ENCODE peak calls at places on chromosomes 16 and 17, in six cellular contexts. One of them, this sample, is unnamed.

GRCh38 chr17:62075308-62075815 is 10.3 kb upstream of the MED13 start:
- DNase-seq in neuronal stem cell: no peak
- DNase-seq in IMR-90: peak; percentile 62
- DNase-seq in H9: no peak
- DNase-seq in H1: no peak
- DNase-seq in mesenchymal stem cell: peak; percentile 12
- DNase-seq in this sample: peak; percentile 74

GRCh38 chr17:48655913-48656312 is 29.8 kb upstream of the HOXB9 start:
- DNase-seq in neuronal stem cell: no peak
- DNase-seq in IMR-90: no peak
- DNase-seq in mesenchymal stem cell: no peak
- DNase-seq in H9: no peak
- DNase-seq in H1: no peak
- DNase-seq in this sample: no peak

GRCh38 chr17:44655983-44656700 is at the start of gene MEIOC:
- DNase-seq in H9: peak; percentile 98
- DNase-seq in IMR-90: peak; percentile 6
- DNase-seq in mesenchymal stem cell: no peak
- DNase-seq in H1: peak; percentile 61
- DNase-seq in neuronal stem cell: peak; percentile 33
- DNase-seq in this sample: peak; percentile 71

GRCh38 chr16:86970726-86971125 is 346.5 kb downstream of the C16orf95 start:
- DNase-seq in neuronal stem cell: no peak
- DNase-seq in IMR-90: no peak
- DNase-seq in H9: no peak
- DNase-seq in H1: no peak
- DNase-seq in mesenchymal stem cell: no peak
- DNase-seq in this sample: no peak

GRCh38 chr17:50683434-50684287 is 24.1 kb downstream of the ANKRD40 start:
- DNase-seq in mesenchymal stem cell: no peak
- DNase-seq in IMR-90: no peak
- DNase-seq in neuronal stem cell: no peak
- DNase-seq in H9: no peak
- DNase-seq in H1: no peak
- DNase-seq in this sample: no peak

GRCh38 chr17:19996502-19996901 is 12.7 kb upstream of the SPECC1 start:
- DNase-seq in mesenchymal stem cell: no peak
- DNase-seq in neuronal stem cell: no peak
- DNase-seq in IMR-90: no peak
- DNase-seq in H9: peak; percentile 65
- DNase-seq in H1: no peak
- DNase-seq in this sample: no peak

GRCh38 chr16:30738984-30739951 is 9.0 kb upstream of the PHKG2 start:
- DNase-seq in H9: no peak
- DNase-seq in neuronal stem cell: no peak
- DNase-seq in IMR-90: no peak
- DNase-seq in H1: no peak
- DNase-seq in mesenchymal stem cell: no peak
- DNase-seq in this sample: no peak

GRCh38 chr16:86951831-86952598 is 365.2 kb downstream of the C16orf95 start:
- DNase-seq in neuronal stem cell: no peak
- DNase-seq in H9: no peak
- DNase-seq in mesenchymal stem cell: peak; percentile 96
- DNase-seq in H1: no peak
- DNase-seq in IMR-90: peak; percentile 99
- DNase-seq in this sample: peak; percentile 6

GRCh38 chr17:44187131-44187899 is 543 bp downstream of the TMUB2 start:
- DNase-seq in mesenchymal stem cell: peak; percentile 32
- DNase-seq in H1: no peak
- DNase-seq in IMR-90: peak; percentile 46
- DNase-seq in H9: no peak
- DNase-seq in neuronal stem cell: no peak
- DNase-seq in this sample: no peak

GRCh38 chr17:49624896-49625295 is 49.2 kb downstream of the NXPH3 start:
- DNase-seq in IMR-90: peak; percentile 62
- DNase-seq in H9: no peak
- DNase-seq in neuronal stem cell: no peak
- DNase-seq in H1: no peak
- DNase-seq in mesenchymal stem cell: no peak
- DNase-seq in this sample: no peak

GRCh38 chr17:46809110-46809571 is 9.4 kb downstream of the WNT3 start:
- DNase-seq in H1: no peak
- DNase-seq in neuronal stem cell: no peak
- DNase-seq in H9: peak; percentile 90
- DNase-seq in mesenchymal stem cell: no peak
- DNase-seq in IMR-90: no peak
- DNase-seq in this sample: no peak

GRCh38 chr17:35088911-35089845 is 25.7 kb upstream of the RFFL start:
- DNase-seq in H9: peak; percentile 93
- DNase-seq in IMR-90: peak; percentile 69
- DNase-seq in mesenchymal stem cell: peak; percentile 79
- DNase-seq in H1: no peak
- DNase-seq in neuronal stem cell: peak; percentile 84
- DNase-seq in this sample: peak; percentile 75
- H3K23ac ChIP-seq in H9: no peak overlapping the region
- H3K23ac ChIP-seq in IMR-90: peak overlapping the region; percentile 89
- H3K23ac ChIP-seq in mesenchymal stem cell: peak overlapping the region; percentile 86
- H3K23ac ChIP-seq in H1: no peak overlapping the region
- H3K23ac ChIP-seq in neuronal stem cell: peak overlapping the region; percentile 52
- H3K23ac ChIP-seq in this sample: no peak overlapping the region

DNA sequence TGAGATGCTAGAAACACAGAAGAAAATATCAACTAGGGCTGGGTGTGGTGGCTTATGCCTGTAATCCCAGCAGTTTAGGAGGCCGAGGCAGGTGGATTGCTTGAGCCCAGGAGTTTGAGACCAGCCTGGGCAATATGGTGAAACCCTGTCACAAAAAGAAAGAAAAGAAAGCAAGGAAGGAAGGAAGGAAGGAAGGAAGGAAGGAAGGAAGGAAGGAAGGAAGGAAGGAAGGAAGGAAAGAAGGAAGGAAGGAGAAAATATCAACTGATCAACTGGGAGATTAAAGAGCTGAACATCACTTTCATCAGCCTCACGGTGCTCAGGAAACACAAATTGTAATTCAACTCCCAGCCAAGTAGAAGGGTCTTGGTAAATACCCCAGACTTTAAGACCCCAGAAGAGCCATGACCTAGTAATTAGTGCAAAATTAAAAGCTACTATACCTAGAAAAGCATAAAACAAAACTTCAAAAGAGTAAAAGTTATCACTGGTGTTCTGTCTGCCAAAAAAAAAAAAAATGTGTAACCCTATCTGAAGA is 27.8 kb upstream of the SLFN13 start:
- DNase-seq in H1: no peak
- DNase-seq in H9: no peak
- DNase-seq in neuronal stem cell: no peak
- DNase-seq in IMR-90: no peak
- DNase-seq in mesenchymal stem cell: no peak
- DNase-seq in this sample: no peak
- H4K91ac ChIP-seq in H1: no peak overlapping the region
- H4K91ac ChIP-seq in H9: no peak overlapping the region
- H4K91ac ChIP-seq in neuronal stem cell: no peak overlapping the region
- H4K91ac ChIP-seq in IMR-90: no peak overlapping the region
- H4K91ac ChIP-seq in mesenchymal stem cell: no peak overlapping the region
- H4K91ac ChIP-seq in this sample: no peak overlapping the region

GRCh38 chr16:21336231-21336630 is 58.1 kb upstream of the CRYM start:
- DNase-seq in mesenchymal stem cell: no peak
- DNase-seq in IMR-90: peak; percentile 57
- DNase-seq in H1: no peak
- DNase-seq in neuronal stem cell: no peak
- DNase-seq in H9: no peak
- DNase-seq in this sample: no peak
- H3K23ac ChIP-seq in mesenchymal stem cell: no peak overlapping the region
- H3K23ac ChIP-seq in IMR-90: no peak overlapping the region
- H3K23ac ChIP-seq in H1: no peak overlapping the region
- H3K23ac ChIP-seq in neuronal stem cell: no peak overlapping the region
- H3K23ac ChIP-seq in H9: no peak overlapping the region
- H3K23ac ChIP-seq in this sample: no peak overlapping the region

GRCh38 chr17:74006366-74006765 is 197.1 kb upstream of the RPL38 start:
- DNase-seq in IMR-90: no peak
- DNase-seq in neuronal stem cell: no peak
- DNase-seq in H1: no peak
- DNase-seq in H9: no peak
- DNase-seq in mesenchymal stem cell: no peak
- DNase-seq in this sample: no peak
- H4K91ac ChIP-seq in IMR-90: no peak overlapping the region
- H4K91ac ChIP-seq in neuronal stem cell: no peak overlapping the region
- H4K91ac ChIP-seq in H1: no peak overlapping the region
- H4K91ac ChIP-seq in H9: no peak overlapping the region
- H4K91ac ChIP-seq in mesenchymal stem cell: no peak overlapping the region
- H4K91ac ChIP-seq in this sample: no peak overlapping the region

GRCh38 chr16:50680556-50680893 is 587 bp downstream of the SNX20 start:
- DNase-seq in H1: no peak
- DNase-seq in mesenchymal stem cell: no peak
- DNase-seq in H9: no peak
- DNase-seq in neuronal stem cell: no peak
- DNase-seq in IMR-90: no peak
- DNase-seq in this sample: no peak

GRCh38 chr16:50683689-50684374 is 2.7 kb upstream of the SNX20 start:
- DNase-seq in mesenchymal stem cell: no peak
- DNase-seq in H9: no peak
- DNase-seq in IMR-90: no peak
- DNase-seq in neuronal stem cell: no peak
- DNase-seq in H1: no peak
- DNase-seq in this sample: no peak

GRCh38 chr16:50679676-50680555 is 1.2 kb downstream of the SNX20 start:
- DNase-seq in mesenchymal stem cell: no peak
- DNase-seq in H9: no peak
- DNase-seq in neuronal stem cell: no peak
- DNase-seq in IMR-90: no peak
- DNase-seq in H1: no peak
- DNase-seq in this sample: no peak

GRCh38 chr16:50679266-50679665 is 1.8 kb downstream of the SNX20 start:
- DNase-seq in H9: no peak
- DNase-seq in neuronal stem cell: no peak
- DNase-seq in H1: no peak
- DNase-seq in IMR-90: no peak
- DNase-seq in mesenchymal stem cell: no peak
- DNase-seq in this sample: no peak

GRCh38 chr16:50680907-50681885 is at the start of gene SNX20:
- DNase-seq in H9: no peak
- DNase-seq in mesenchymal stem cell: no peak
- DNase-seq in H1: no peak
- DNase-seq in IMR-90: no peak
- DNase-seq in neuronal stem cell: no peak
- DNase-seq in this sample: no peak
- H3K23ac ChIP-seq in H9: no peak within 1 kb of the TSS
- H3K23ac ChIP-seq in mesenchymal stem cell: no peak within 1 kb of the TSS
- H3K23ac ChIP-seq in H1: no peak within 1 kb of the TSS
- H3K23ac ChIP-seq in IMR-90: no peak within 1 kb of the TSS
- H3K23ac ChIP-seq in neuronal stem cell: peak within 1 kb of the TSS; percentile 16
- H3K23ac ChIP-seq in this sample: no peak within 1 kb of the TSS

DNA sequence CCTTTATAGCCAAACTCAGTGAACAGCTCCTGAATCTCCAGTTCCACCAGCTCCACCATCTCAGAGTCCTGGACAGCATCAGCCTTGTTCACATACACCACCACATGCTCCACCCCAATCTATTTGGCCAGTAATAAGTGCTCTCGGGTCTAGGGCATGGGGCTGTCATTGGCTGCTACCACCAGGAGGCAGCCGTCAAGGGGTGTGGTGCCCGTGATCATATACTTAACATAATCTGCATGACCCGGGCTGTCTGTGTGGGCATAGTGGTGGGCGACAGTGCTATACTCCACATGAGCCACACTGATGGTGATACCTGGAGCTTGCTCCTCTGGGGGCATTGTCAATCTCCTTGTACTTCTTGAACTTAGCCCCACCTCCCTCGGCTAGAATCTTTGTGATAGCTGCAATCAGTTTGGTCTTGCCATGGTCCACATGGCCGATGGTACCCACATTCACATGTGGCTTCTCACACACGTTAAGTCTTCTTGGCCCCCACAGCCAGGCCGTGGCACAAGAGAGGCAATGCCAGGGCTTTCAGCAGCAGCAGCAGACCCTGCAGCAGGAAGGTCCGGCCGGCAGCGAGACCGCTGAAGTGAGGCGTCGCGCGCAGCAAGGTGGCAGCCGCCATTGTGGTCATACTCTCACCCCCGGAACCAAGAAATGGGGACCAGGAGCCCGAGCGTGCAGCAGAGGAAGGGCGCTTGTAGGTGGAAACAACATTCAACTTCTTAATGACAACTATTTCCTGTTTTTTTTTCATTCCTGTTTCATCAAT is 210.3 kb upstream of the WSB1 start:
- DNase-seq in neuronal stem cell: no peak
- DNase-seq in IMR-90: no peak
- DNase-seq in H9: no peak
- DNase-seq in H1: no peak
- DNase-seq in mesenchymal stem cell: no peak
- DNase-seq in this sample: no peak
- H4K91ac ChIP-seq in neuronal stem cell: no peak overlapping the region
- H4K91ac ChIP-seq in IMR-90: no peak overlapping the region
- H4K91ac ChIP-seq in H9: no peak overlapping the region
- H4K91ac ChIP-seq in H1: no peak overlapping the region
- H4K91ac ChIP-seq in mesenchymal stem cell: no peak overlapping the region
- H4K91ac ChIP-seq in this sample: no peak overlapping the region

GRCh38 chr17:6712854-6713129 is 377 bp downstream of the SLC13A5 start:
- DNase-seq in neuronal stem cell: no peak
- DNase-seq in mesenchymal stem cell: no peak
- DNase-seq in H1: no peak
- DNase-seq in H9: no peak
- DNase-seq in IMR-90: no peak
- DNase-seq in this sample: no peak

GRCh38 chr17:6711681-6712057 is 1.5 kb downstream of the SLC13A5 start:
- DNase-seq in H9: no peak
- DNase-seq in neuronal stem cell: no peak
- DNase-seq in mesenchymal stem cell: no peak
- DNase-seq in H1: no peak
- DNase-seq in IMR-90: no peak
- DNase-seq in this sample: no peak

GRCh38 chr17:6710317-6710716 is 2.9 kb downstream of the SLC13A5 start:
- DNase-seq in mesenchymal stem cell: no peak
- DNase-seq in IMR-90: no peak
- DNase-seq in H1: no peak
- DNase-seq in neuronal stem cell: no peak
- DNase-seq in H9: no peak
- DNase-seq in this sample: no peak

GRCh38 chr17:6712058-6712853 is 913 bp downstream of the SLC13A5 start:
- DNase-seq in IMR-90: no peak
- DNase-seq in H9: peak; percentile 89
- DNase-seq in mesenchymal stem cell: no peak
- DNase-seq in H1: peak; percentile 44
- DNase-seq in neuronal stem cell: peak; percentile 36
- DNase-seq in this sample: peak; percentile 21

DNA sequence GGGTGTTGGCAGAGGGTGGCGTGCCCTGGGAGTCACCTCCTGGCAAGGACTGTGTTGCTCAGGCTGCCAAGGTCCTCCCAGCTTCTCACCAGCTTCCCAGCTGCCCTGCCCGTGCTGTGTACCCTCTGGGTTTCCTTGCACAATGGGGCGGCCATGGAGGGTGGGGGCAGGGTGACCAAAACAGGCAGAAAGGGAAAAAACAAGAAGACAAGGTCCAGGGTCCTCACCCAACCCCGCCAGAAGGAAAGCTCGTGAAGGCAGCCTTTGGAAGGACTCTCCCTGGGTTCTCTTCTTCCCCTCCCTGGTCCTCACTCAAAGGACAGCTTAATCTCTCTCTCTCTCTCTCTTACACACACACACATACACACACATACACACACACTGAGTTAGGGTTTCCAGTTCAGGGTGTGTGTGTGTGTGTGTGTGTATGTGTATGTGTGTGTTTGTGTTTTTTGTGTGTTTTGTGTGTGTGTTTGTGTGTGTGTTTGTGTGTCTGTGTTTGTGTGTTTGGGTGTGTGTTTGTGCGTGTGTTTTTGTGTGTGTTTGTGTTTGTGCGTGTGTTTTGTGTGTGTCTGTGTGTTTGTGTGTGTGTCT is 2.0 kb downstream of the SLC13A5 start:
- DNase-seq in IMR-90: no peak
- DNase-seq in neuronal stem cell: no peak
- DNase-seq in H9: no peak
- DNase-seq in mesenchymal stem cell: no peak
- DNase-seq in H1: no peak
- DNase-seq in this sample: no peak
- H3K23ac ChIP-seq in IMR-90: no peak overlapping the region
- H3K23ac ChIP-seq in neuronal stem cell: no peak overlapping the region
- H3K23ac ChIP-seq in H9: no peak overlapping the region
- H3K23ac ChIP-seq in mesenchymal stem cell: no peak overlapping the region
- H3K23ac ChIP-seq in H1: no peak overlapping the region
- H3K23ac ChIP-seq in this sample: no peak overlapping the region